ENCODE peak calls at places on chromosome 19, in six cellular contexts. One of them, this sample, is unnamed.

GRCh38 chr19:28727133-28727834 is 485.7 kb downstream of the UQCRFS1 start:
- DNase-seq in CD4-positive, alpha-beta T cell: no peak
- DNase-seq in tibial artery: no peak
- DNase-seq in transverse colon: no peak
- DNase-seq in endothelial cell: peak
- DNase-seq in nephron progenitor cell: no peak
- DNase-seq in this sample: no peak

GRCh38 chr19:33395561-33396550 is 22.3 kb downstream of the CEBPG start:
- DNase-seq in endothelial cell: no peak
- DNase-seq in tibial artery: peak
- DNase-seq in nephron progenitor cell: no peak
- DNase-seq in transverse colon: no peak
- DNase-seq in CD4-positive, alpha-beta T cell: no peak
- DNase-seq in this sample: no peak

GRCh38 chr19:18058208-18059009 is 28.3 kb downstream of the IL12RB1 start:
- DNase-seq in endothelial cell: peak
- DNase-seq in CD4-positive, alpha-beta T cell: peak
- DNase-seq in transverse colon: peak
- DNase-seq in tibial artery: peak
- DNase-seq in nephron progenitor cell: peak
- DNase-seq in this sample: peak

GRCh38 chr19:8392017-8392591 is 1.9 kb downstream of the RAB11B start:
- DNase-seq in endothelial cell: no peak
- DNase-seq in tibial artery: peak
- DNase-seq in nephron progenitor cell: no peak
- DNase-seq in CD4-positive, alpha-beta T cell: no peak
- DNase-seq in transverse colon: no peak
- DNase-seq in this sample: peak

GRCh38 chr19:29495971-29496441 is 29.8 kb upstream of the VSTM2B start:
- DNase-seq in CD4-positive, alpha-beta T cell: no peak
- DNase-seq in nephron progenitor cell: no peak
- DNase-seq in endothelial cell: no peak
- DNase-seq in tibial artery: peak
- DNase-seq in transverse colon: no peak
- DNase-seq in this sample: no peak

GRCh38 chr19:17328517-17329060 is 6.1 kb downstream of the ANO8 start:
- DNase-seq in tibial artery: no peak
- DNase-seq in nephron progenitor cell: peak
- DNase-seq in endothelial cell: no peak
- DNase-seq in transverse colon: no peak
- DNase-seq in CD4-positive, alpha-beta T cell: peak
- DNase-seq in this sample: no peak

GRCh38 chr19:38079926-38080380 is 144.1 kb downstream of the DPF1 start:
- DNase-seq in tibial artery: no peak
- DNase-seq in nephron progenitor cell: no peak
- DNase-seq in CD4-positive, alpha-beta T cell: no peak
- DNase-seq in transverse colon: no peak
- DNase-seq in endothelial cell: no peak
- DNase-seq in this sample: peak

GRCh38 chr19:30593358-30593757 is 221.2 kb downstream of the ZNF536 start:
- DNase-seq in CD4-positive, alpha-beta T cell: no peak
- DNase-seq in transverse colon: peak
- DNase-seq in nephron progenitor cell: no peak
- DNase-seq in tibial artery: no peak
- DNase-seq in endothelial cell: no peak
- DNase-seq in this sample: no peak

GRCh38 chr19:40804783-40805242 is 5.8 kb downstream of the EGLN2 start:
- DNase-seq in CD4-positive, alpha-beta T cell: no peak
- DNase-seq in transverse colon: no peak
- DNase-seq in endothelial cell: no peak
- DNase-seq in nephron progenitor cell: no peak
- DNase-seq in tibial artery: no peak
- DNase-seq in this sample: no peak

GRCh38 chr19:35143818-35144217 is 763 bp downstream of the FXYD7 start:
- DNase-seq in transverse colon: no peak
- DNase-seq in tibial artery: no peak
- DNase-seq in endothelial cell: no peak
- DNase-seq in nephron progenitor cell: no peak
- DNase-seq in CD4-positive, alpha-beta T cell: no peak
- DNase-seq in this sample: no peak

GRCh38 chr19:46376241-46377153 is 29.6 kb downstream of the PPP5C start:
- DNase-seq in CD4-positive, alpha-beta T cell: no peak
- DNase-seq in transverse colon: no peak
- DNase-seq in tibial artery: peak
- DNase-seq in nephron progenitor cell: no peak
- DNase-seq in endothelial cell: no peak
- DNase-seq in this sample: no peak

GRCh38 chr19:33476151-33476707 is 45.4 kb downstream of the PEPD start:
- DNase-seq in nephron progenitor cell: no peak
- DNase-seq in CD4-positive, alpha-beta T cell: no peak
- DNase-seq in transverse colon: no peak
- DNase-seq in endothelial cell: no peak
- DNase-seq in tibial artery: peak
- DNase-seq in this sample: no peak

GRCh38 chr19:6062274-6062673 is 48.0 kb downstream of the RFX2 start:
- DNase-seq in endothelial cell: no peak
- DNase-seq in tibial artery: peak
- DNase-seq in CD4-positive, alpha-beta T cell: no peak
- DNase-seq in nephron progenitor cell: no peak
- DNase-seq in transverse colon: peak
- DNase-seq in this sample: peak

GRCh38 chr19:37654525-37654832 is 786 bp downstream of the ZFP30 start:
- DNase-seq in endothelial cell: no peak
- DNase-seq in nephron progenitor cell: no peak
- DNase-seq in transverse colon: no peak
- DNase-seq in CD4-positive, alpha-beta T cell: peak
- DNase-seq in tibial artery: no peak
- DNase-seq in this sample: peak

GRCh38 chr19:39704181-39705044 is at the start of gene LGALS14:
- DNase-seq in CD4-positive, alpha-beta T cell: no peak
- DNase-seq in endothelial cell: no peak
- DNase-seq in transverse colon: no peak
- DNase-seq in tibial artery: no peak
- DNase-seq in nephron progenitor cell: no peak
- DNase-seq in this sample: no peak

GRCh38 chr19:17606786-17607185 is 51.3 kb downstream of the COLGALT1 start:
- DNase-seq in transverse colon: no peak
- DNase-seq in nephron progenitor cell: no peak
- DNase-seq in CD4-positive, alpha-beta T cell: no peak
- DNase-seq in endothelial cell: no peak
- DNase-seq in tibial artery: no peak
- DNase-seq in this sample: no peak

GRCh38 chr19:4140237-4140711 is 13.2 kb upstream of the CREB3L3 start:
- DNase-seq in CD4-positive, alpha-beta T cell: no peak
- DNase-seq in endothelial cell: peak
- DNase-seq in transverse colon: peak
- DNase-seq in nephron progenitor cell: peak
- DNase-seq in tibial artery: no peak
- DNase-seq in this sample: peak

GRCh38 chr19:33377586-33378475 is 4.3 kb downstream of the CEBPG start:
- DNase-seq in CD4-positive, alpha-beta T cell: no peak
- DNase-seq in tibial artery: no peak
- DNase-seq in endothelial cell: no peak
- DNase-seq in nephron progenitor cell: no peak
- DNase-seq in transverse colon: no peak
- DNase-seq in this sample: peak

GRCh38 chr19:40619333-40620160 is 18.4 kb downstream of the LTBP4 start:
- DNase-seq in nephron progenitor cell: no peak
- DNase-seq in CD4-positive, alpha-beta T cell: no peak
- DNase-seq in tibial artery: no peak
- DNase-seq in transverse colon: no peak
- DNase-seq in endothelial cell: no peak
- DNase-seq in this sample: no peak

GRCh38 chr19:6076675-6077463 is 33.4 kb downstream of the RFX2 start:
- DNase-seq in tibial artery: peak
- DNase-seq in transverse colon: no peak
- DNase-seq in CD4-positive, alpha-beta T cell: no peak
- DNase-seq in nephron progenitor cell: no peak
- DNase-seq in endothelial cell: no peak
- DNase-seq in this sample: peak

GRCh38 chr19:49362048-49362925 is at the start of gene TEAD2:
- DNase-seq in tibial artery: peak
- DNase-seq in endothelial cell: peak
- DNase-seq in nephron progenitor cell: peak
- DNase-seq in transverse colon: peak
- DNase-seq in CD4-positive, alpha-beta T cell: no peak
- DNase-seq in this sample: peak

GRCh38 chr19:1379961-1380489 is 3.7 kb upstream of the NDUFS7 start:
- DNase-seq in CD4-positive, alpha-beta T cell: no peak
- DNase-seq in tibial artery: no peak
- DNase-seq in endothelial cell: no peak
- DNase-seq in transverse colon: no peak
- DNase-seq in nephron progenitor cell: no peak
- DNase-seq in this sample: no peak

GRCh38 chr19:12400618-12401502 is at the start of gene ZNF799:
- DNase-seq in endothelial cell: peak
- DNase-seq in CD4-positive, alpha-beta T cell: peak
- DNase-seq in nephron progenitor cell: peak
- DNase-seq in transverse colon: peak
- DNase-seq in tibial artery: peak
- DNase-seq in this sample: peak
- TF ChIP-seq CTCF in endothelial cell: no peak
- TF ChIP-seq CTCF in CD4-positive, alpha-beta T cell: no peak
- TF ChIP-seq CTCF in nephron progenitor cell: no peak
- TF ChIP-seq CTCF in transverse colon: no peak
- TF ChIP-seq CTCF in tibial artery: peak
- TF ChIP-seq CTCF in this sample: no peak

GRCh38 chr19:48006762-48007161 is 12.3 kb downstream of the ELSPBP1 start:
- DNase-seq in transverse colon: no peak
- DNase-seq in tibial artery: no peak
- DNase-seq in endothelial cell: no peak
- DNase-seq in CD4-positive, alpha-beta T cell: no peak
- DNase-seq in nephron progenitor cell: no peak
- DNase-seq in this sample: no peak
- TF ChIP-seq CTCF in transverse colon: no peak
- TF ChIP-seq CTCF in tibial artery: no peak
- TF ChIP-seq CTCF in endothelial cell: no peak
- TF ChIP-seq CTCF in CD4-positive, alpha-beta T cell: peak
- TF ChIP-seq CTCF in nephron progenitor cell: no peak
- TF ChIP-seq CTCF in this sample: no peak

GRCh38 chr19:43705729-43706128 is 10.1 kb upstream of the IRGC start:
- DNase-seq in CD4-positive, alpha-beta T cell: no peak
- DNase-seq in endothelial cell: no peak
- DNase-seq in transverse colon: no peak
- DNase-seq in nephron progenitor cell: no peak
- DNase-seq in tibial artery: no peak
- DNase-seq in this sample: no peak

GRCh38 chr19:43713208-43713607 is 2.7 kb upstream of the IRGC start:
- DNase-seq in endothelial cell: no peak
- DNase-seq in nephron progenitor cell: no peak
- DNase-seq in tibial artery: no peak
- DNase-seq in transverse colon: no peak
- DNase-seq in CD4-positive, alpha-beta T cell: no peak
- DNase-seq in this sample: no peak

GRCh38 chr19:43707158-43707712 is 8.6 kb upstream of the IRGC start:
- DNase-seq in nephron progenitor cell: no peak
- DNase-seq in tibial artery: no peak
- DNase-seq in transverse colon: no peak
- DNase-seq in endothelial cell: no peak
- DNase-seq in CD4-positive, alpha-beta T cell: no peak
- DNase-seq in this sample: no peak

GRCh38 chr19:43711751-43712355 is 4.0 kb upstream of the IRGC start:
- DNase-seq in endothelial cell: no peak
- DNase-seq in nephron progenitor cell: no peak
- DNase-seq in CD4-positive, alpha-beta T cell: no peak
- DNase-seq in transverse colon: peak
- DNase-seq in tibial artery: no peak
- DNase-seq in this sample: no peak

DNA sequence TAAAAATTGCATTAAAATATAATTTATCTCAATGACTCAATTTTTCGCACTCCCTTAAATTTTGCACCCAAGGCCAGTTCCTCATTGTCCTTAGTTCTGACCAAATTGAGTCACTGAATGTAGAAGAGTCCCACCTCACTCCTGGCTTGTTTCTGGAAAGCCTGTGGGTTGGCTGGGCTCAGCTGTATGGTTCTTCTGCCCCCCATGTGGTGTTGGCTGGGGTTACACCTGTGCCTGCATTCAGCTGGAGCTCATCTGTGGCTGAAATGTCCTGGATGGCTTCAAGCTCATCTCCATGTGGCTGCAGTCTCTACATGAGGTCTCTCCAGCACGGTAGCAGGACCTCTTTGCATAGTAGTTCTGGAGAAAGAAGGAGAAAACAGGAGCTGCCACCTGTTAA is 7.2 kb upstream of the IRGC start:
- DNase-seq in CD4-positive, alpha-beta T cell: no peak
- DNase-seq in tibial artery: no peak
- DNase-seq in nephron progenitor cell: no peak
- DNase-seq in transverse colon: no peak
- DNase-seq in endothelial cell: no peak
- DNase-seq in this sample: no peak
- TF ChIP-seq CTCF in CD4-positive, alpha-beta T cell: no peak
- TF ChIP-seq CTCF in tibial artery: no peak
- TF ChIP-seq CTCF in nephron progenitor cell: no peak
- TF ChIP-seq CTCF in transverse colon: no peak
- TF ChIP-seq CTCF in endothelial cell: no peak
- TF ChIP-seq CTCF in this sample: no peak

GRCh38 chr19:19064811-19065745 is 1.3 kb downstream of the SLC25A42 start:
- DNase-seq in transverse colon: peak
- DNase-seq in CD4-positive, alpha-beta T cell: no peak
- DNase-seq in nephron progenitor cell: peak
- DNase-seq in endothelial cell: no peak
- DNase-seq in tibial artery: no peak
- DNase-seq in this sample: peak

GRCh38 chr19:19062454-19063182 is 1.2 kb upstream of the SLC25A42 start:
- DNase-seq in nephron progenitor cell: peak
- DNase-seq in CD4-positive, alpha-beta T cell: no peak
- DNase-seq in endothelial cell: no peak
- DNase-seq in transverse colon: no peak
- DNase-seq in tibial artery: no peak
- DNase-seq in this sample: peak

GRCh38 chr19:19063183-19064097 is at the start of gene SLC25A42:
- DNase-seq in CD4-positive, alpha-beta T cell: peak
- DNase-seq in tibial artery: peak
- DNase-seq in endothelial cell: peak
- DNase-seq in nephron progenitor cell: peak
- DNase-seq in transverse colon: peak
- DNase-seq in this sample: peak

GRCh38 chr19:19061491-19061890 is 2.3 kb upstream of the SLC25A42 start:
- DNase-seq in nephron progenitor cell: no peak
- DNase-seq in CD4-positive, alpha-beta T cell: no peak
- DNase-seq in tibial artery: no peak
- DNase-seq in transverse colon: no peak
- DNase-seq in endothelial cell: no peak
- DNase-seq in this sample: no peak

DNA sequence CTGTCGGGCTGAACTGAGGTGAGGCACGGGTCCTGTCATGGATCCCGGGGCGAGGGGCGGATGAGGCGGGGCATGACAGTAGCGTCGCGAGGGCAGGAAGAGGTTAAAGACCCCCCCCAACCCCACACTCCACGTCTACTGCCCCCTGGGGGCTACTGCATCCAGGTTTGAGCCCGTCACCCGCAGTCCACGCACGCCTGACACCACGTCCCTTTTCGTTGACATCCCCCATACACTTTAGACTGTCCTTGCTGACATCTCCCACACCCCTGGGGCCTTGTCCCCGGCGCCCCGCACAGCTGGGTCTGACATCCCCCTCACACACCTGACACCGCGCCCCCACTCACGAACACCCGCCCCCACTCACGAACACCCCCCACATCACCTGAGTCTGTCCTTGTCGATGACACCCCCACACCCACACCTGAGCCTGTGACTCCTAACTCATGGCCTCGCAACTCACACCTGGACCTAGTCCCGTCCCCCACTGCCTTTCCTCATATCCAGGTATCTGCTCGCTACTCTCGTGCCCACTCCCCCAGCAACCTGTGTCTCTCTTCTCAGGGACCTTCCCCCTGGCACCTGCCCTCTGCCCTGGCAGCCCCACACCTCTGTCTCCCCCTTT is 416 bp downstream of the SLC25A42 start:
- DNase-seq in transverse colon: peak
- DNase-seq in tibial artery: no peak
- DNase-seq in CD4-positive, alpha-beta T cell: no peak
- DNase-seq in endothelial cell: peak
- DNase-seq in nephron progenitor cell: no peak
- DNase-seq in this sample: no peak
- TF ChIP-seq CTCF in transverse colon: no peak
- TF ChIP-seq CTCF in tibial artery: no peak
- TF ChIP-seq CTCF in CD4-positive, alpha-beta T cell: no peak
- TF ChIP-seq CTCF in endothelial cell: peak
- TF ChIP-seq CTCF in nephron progenitor cell: no peak
- TF ChIP-seq CTCF in this sample: peak

This sample was measured in fibroblast of villous mesenchyme.